ENCODE peak calls at places on chromosomes 11 and 22, in ten cellular contexts. P is GM12865, B is osteocyte, Q is AG09309, R is A549, L is AG20443, D is hypothalamus, X is AG04450, E is HTR-8/SVneo, S is fibroblast of mammary gland. I is an unnamed sample.

GRCh38 chr11:107695446-107695845 is 16.4 kb downstream of the SLN start:
- DNase-seq in P (no peak), B (no peak), Q (no peak), R (no peak), L (no peak), D (no peak), X (peak; percentile 4), E (no peak), S (peak; percentile 28), I (no peak)

GRCh38 chr11:38169286-38169685 is 1571.2 kb upstream of the RAG2 start:
- DNase-seq in P (no peak), B (no peak), Q (no peak), R (no peak), L (no peak), D (no peak), X (no peak), E (peak; percentile 34), S (peak; percentile 23), I (no peak)

GRCh38 chr11:13009921-13010736 is 1.0 kb downstream of the RASSF10 start:
- DNase-seq in P (no peak), B (no peak), Q (no peak), R (peak; percentile 32), L (peak; percentile 40), D (no peak), X (no peak), E (no peak), S (peak; percentile 21), I (peak; percentile 31)

GRCh38 chr11:38256436-38256835 is 1658.4 kb upstream of the RAG2 start:
- DNase-seq in P (no peak), B (no peak), Q (no peak), R (no peak), L (no peak), D (no peak), X (no peak), E (no peak), S (no peak), I (no peak)

GRCh38 chr11:47858169-47858543 is 10.0 kb upstream of the NUP160 start:
- DNase-seq in P (no peak), B (no peak), Q (peak; percentile 55), R (peak; percentile 72), L (peak; percentile 90), D (no peak), X (no peak), E (no peak), S (peak; percentile 83), I (no peak)

GRCh38 chr11:107840120-107840479 is 18.5 kb downstream of the SLC35F2 start:
- DNase-seq in P (peak; percentile 29), B (no peak), Q (no peak), R (no peak), L (peak; percentile 53), D (no peak), X (no peak), E (no peak), S (no peak), I (no peak)

GRCh38 chr22:33921576-33922181 is 1.4 kb upstream of the LARGE1 start:
- DNase-seq in P (peak; percentile 74), B (peak; percentile 88), Q (no peak), R (peak; percentile 8), L (peak; percentile 74), D (peak; percentile 69), X (peak; percentile 30), E (no peak), S (peak; percentile 47), I (peak; percentile 74)

GRCh38 chr11:75423721-75424120 is 9.3 kb downstream of the KLHL35 start:
- DNase-seq in P (no peak), B (no peak), Q (no peak), R (no peak), L (no peak), D (no peak), X (no peak), E (no peak), S (no peak), I (no peak)

GRCh38 chr11:59849129-59849528 is 3.8 kb upstream of the CBLIF start:
- DNase-seq in P (no peak), B (no peak), Q (no peak), R (no peak), L (no peak), D (no peak), X (no peak), E (no peak), S (no peak), I (no peak)

GRCh38 chr22:23125512-23126103 is 16.2 kb downstream of the RSPH14 start:
- DNase-seq in P (no peak), B (no peak), Q (no peak), R (no peak), L (no peak), D (no peak), X (no peak), E (no peak), S (no peak), I (no peak)

GRCh38 chr11:64867748-64868462 is 10.5 kb downstream of the EHD1 start:
- DNase-seq in P (no peak), B (no peak), Q (no peak), R (no peak), L (no peak), D (no peak), X (no peak), E (no peak), S (no peak), I (no peak)

GRCh38 chr11:109704432-109704831 is 282.4 kb downstream of the C11orf87 start:
- DNase-seq in P (no peak), B (no peak), Q (no peak), R (no peak), L (no peak), D (no peak), X (no peak), E (no peak), S (no peak), I (no peak)

GRCh38 chr11:34960277-34960676 is 43.9 kb downstream of the PDHX start:
- DNase-seq in P (no peak), B (no peak), Q (no peak), R (no peak), L (no peak), D (no peak), X (no peak), E (no peak), S (no peak), I (no peak)

GRCh38 chr11:66048525-66049313 is at the start of gene GAL3ST3:
- DNase-seq in P (no peak), B (no peak), Q (no peak), R (no peak), L (no peak), D (peak; percentile 32), X (no peak), E (no peak), S (no peak), I (no peak)

GRCh38 chr11:880447-880846 is 30.2 kb downstream of the CHID1 start:
- DNase-seq in P (no peak), B (no peak), Q (no peak), R (no peak), L (no peak), D (no peak), X (no peak), E (no peak), S (no peak), I (no peak)

GRCh38 chr22:36775589-36775965 is 342 bp downstream of the IFT27 start:
- DNase-seq in P (peak; percentile 43), B (no peak), Q (no peak), R (no peak), L (no peak), D (peak; percentile 51), X (no peak), E (no peak), S (peak; percentile 3), I (peak; percentile 36)

GRCh38 chr11:3644817-3645235 is at the start of gene ART1:
- DNase-seq in P (no peak), B (no peak), Q (no peak), R (peak; percentile 35), L (no peak), D (no peak), X (no peak), E (no peak), S (peak; percentile 11), I (no peak)

I was measured in GM13976.